ENCODE peak calls at places on chromosomes 6 and 20, in five cellular contexts. J is GM23338; R is CD8-positive, alpha-beta T cell; Z is IMR-90; X is psoas muscle. N is an unnamed sample.

GRCh38 chr20:43590036-43590391 is 723 bp upstream of the IFT52 start:
- DNase-seq in J (peak; percentile 47), X (no peak), Z (no peak), R (no peak), N (no peak)

GRCh38 chr20:37316116-37316774 is 26.8 kb downstream of the MANBAL start:
- DNase-seq in Z (no peak), R (no peak), X (no peak), J (no peak), N (no peak)

GRCh38 chr6:68235192-68235812 is 399.8 kb upstream of the ADGRB3 start:
- DNase-seq in R (no peak), Z (no peak), X (no peak), J (no peak), N (no peak)

GRCh38 chr20:6768228-6769185 is 1.0 kb downstream of the BMP2 start:
- DNase-seq in X (peak; percentile 57), Z (peak; percentile 4), R (no peak), J (peak; percentile 46), N (no peak)

GRCh38 chr6:33904050-33904827 is 100.4 kb upstream of the MLN start:
- DNase-seq in J (no peak), R (peak; percentile 80), X (no peak), Z (no peak), N (peak; percentile 63)

GRCh38 chr6:30730611-30731435 is 10.7 kb downstream of the TUBB start:
- DNase-seq in J (peak; percentile 94), Z (peak; percentile 47), R (peak; percentile 91), X (peak; percentile 80), N (peak; percentile 81)

GRCh38 chr20:53750827-53751393 is 157.3 kb upstream of the ZNF217 start:
- DNase-seq in J (no peak), Z (peak; percentile 91), X (no peak), R (peak; percentile 64), N (no peak)

GRCh38 chr20:4052139-4052480 is 36.8 kb upstream of the RNF24 start:
- DNase-seq in J (no peak), R (no peak), X (no peak), Z (no peak), N (no peak)

GRCh38 chr6:135572051-135572450 is 74.5 kb upstream of the AHI1 start:
- DNase-seq in X (no peak), J (no peak), R (no peak), Z (peak; percentile 58), N (no peak)

GRCh38 chr6:13614126-13614925 is 809 bp upstream of the NOL7 start:
- DNase-seq in Z (no peak), J (peak; percentile 62), R (no peak), X (peak; percentile 74), N (no peak)

GRCh38 chr20:52422574-52423463 is 231.2 kb upstream of the ZFP64 start:
- DNase-seq in Z (no peak), J (no peak), X (no peak), R (no peak), N (no peak)

GRCh38 chr20:36493013-36493800 is 48.1 kb upstream of the MYL9 start:
- DNase-seq in R (no peak), J (peak; percentile 75), Z (no peak), X (no peak), N (no peak)

GRCh38 chr6:51007237-51007636 is 188.6 kb downstream of the TFAP2B start:
- DNase-seq in J (no peak), Z (no peak), X (no peak), R (no peak), N (no peak)

GRCh38 chr20:50568549-50568942 is 58.4 kb downstream of the PTPN1 start:
- DNase-seq in J (no peak), X (no peak), Z (no peak), R (no peak), N (no peak)

GRCh38 chr20:34222208-34222607 is 19.0 kb upstream of the ASIP start:
- DNase-seq in X (no peak), Z (peak; percentile 98), J (no peak), R (no peak), N (no peak)

GRCh38 chr6:108874470-108875160 is 26.4 kb downstream of the ARMC2 start:
- DNase-seq in R (peak; percentile 53), X (no peak), J (no peak), Z (peak; percentile 46), N (peak; percentile 6)

GRCh38 chr6:43113431-43114260 is 37.5 kb downstream of the PTK7 start:
- DNase-seq in J (no peak), X (no peak), R (no peak), Z (no peak), N (no peak)

GRCh38 chr6:122789078-122789861 is at the start of gene SMPDL3A:
- DNase-seq in J (peak; percentile 87), Z (peak; percentile 97), R (no peak), X (peak; percentile 91), N (no peak)

GRCh38 chr6:50305660-50306059 is 255.9 kb upstream of the DEFB112 start:
- DNase-seq in X (no peak), R (no peak), J (no peak), Z (no peak), N (no peak)

GRCh38 chr6:158799051-158799792 is 19.9 kb downstream of the EZR start:
- DNase-seq in Z (peak; percentile 46), R (no peak), X (no peak), J (no peak), N (no peak)

DNA sequence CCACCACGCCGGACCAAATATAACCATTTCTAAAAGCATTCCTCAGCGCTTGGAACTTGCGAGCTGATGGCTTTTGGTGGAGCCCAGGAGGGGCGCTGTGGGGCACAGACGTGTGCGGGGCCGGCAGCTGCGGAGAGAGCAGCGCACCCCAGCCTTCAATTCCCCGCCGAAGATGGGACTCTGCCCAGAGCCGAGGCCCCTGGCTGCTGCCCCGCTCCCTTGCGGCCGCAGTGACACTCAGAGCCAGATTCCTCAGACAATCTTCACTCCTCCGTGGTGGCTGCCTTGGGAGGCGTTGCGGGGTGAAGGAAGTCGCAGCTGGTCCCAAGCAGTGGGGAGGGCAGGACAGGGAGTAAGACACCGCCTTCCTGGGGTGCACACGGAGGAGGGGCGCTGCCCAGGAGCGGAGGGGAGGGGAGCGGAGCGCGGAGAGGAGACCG is 87.7 kb downstream of the TMEM242 start:
- DNase-seq in J (peak; percentile 96), R (peak; percentile 64), X (peak; percentile 83), Z (peak; percentile 33), N (peak; percentile 33)
- TF ChIP-seq CTCF in J (peak; percentile 78), R (peak; percentile 68), X (peak; percentile 61), Z (peak; percentile 58), N (peak; percentile 76)

GRCh38 chr20:38426006-38426405 is 9.1 kb downstream of the SNHG17 start:
- DNase-seq in Z (peak; percentile 95), X (no peak), R (no peak), J (no peak), N (no peak)
- H3K27ac ChIP-seq in Z (peak overlapping the region; percentile 7), X (no peak overlapping the region), R (no peak overlapping the region), J (no peak overlapping the region), N (no peak overlapping the region)

GRCh38 chr6:44224154-44224977 is 971 bp downstream of the SLC29A1 start:
- DNase-seq in X (no peak), R (no peak), J (no peak), Z (peak; percentile 8), N (no peak)
- TF ChIP-seq CTCF in X (no peak), R (no peak), J (peak; percentile 6), Z (no peak), N (no peak)

GRCh38 chr20:63259734-63260460 is 5.6 kb upstream of the NKAIN4 start:
- DNase-seq in Z (no peak), R (no peak), X (no peak), J (no peak), N (no peak)
- H3K27ac ChIP-seq in Z (no peak overlapping the region), R (no peak overlapping the region), X (no peak overlapping the region), J (no peak overlapping the region), N (no peak overlapping the region)

DNA sequence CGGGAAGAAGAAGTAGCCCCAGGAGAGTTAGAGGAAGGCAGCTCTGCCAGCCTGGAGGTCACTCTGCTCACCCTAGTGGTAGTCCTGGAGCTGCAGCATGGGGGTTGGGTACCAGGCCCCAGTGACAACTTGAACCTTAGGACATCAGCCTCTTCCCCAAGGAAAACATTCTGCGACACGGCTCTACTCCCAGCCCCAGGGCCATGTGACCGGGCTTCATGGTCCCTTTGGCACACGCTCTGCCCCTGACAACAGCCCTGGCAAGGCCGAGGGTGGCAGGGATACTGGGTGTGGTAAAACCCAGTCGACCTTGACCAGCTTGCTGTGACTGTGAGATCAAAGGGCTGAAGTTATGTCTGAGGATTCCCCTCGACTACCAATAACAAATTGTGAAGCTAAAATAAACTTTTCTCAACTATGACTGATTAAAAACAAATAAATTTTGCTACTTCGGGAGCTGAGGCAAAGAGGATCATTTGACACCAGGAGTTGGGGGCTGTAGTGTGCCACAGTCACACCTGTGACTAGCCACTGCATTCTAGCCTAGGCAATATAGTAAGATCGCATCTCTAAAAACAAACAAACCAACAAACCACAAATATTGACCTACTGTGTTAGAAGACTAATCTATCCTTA is 24.4 kb upstream of the ARID1B start:
- DNase-seq in X (no peak), J (peak; percentile 63), Z (no peak), R (no peak), N (no peak)
- TF ChIP-seq CTCF in X (peak; percentile 20), J (peak; percentile 50), Z (peak; percentile 4), R (no peak), N (no peak)

GRCh38 chr6:149129401-149130077 is 188.0 kb upstream of the TAB2 start:
- DNase-seq in R (no peak), Z (peak; percentile 65), J (no peak), X (no peak), N (no peak)
- H3K27ac ChIP-seq in R (no peak overlapping the region), Z (no peak overlapping the region), J (no peak overlapping the region), X (no peak overlapping the region), N (peak overlapping the region; percentile 2)

GRCh38 chr20:32404017-32404416 is 45.9 kb downstream of the ASXL1 start:
- DNase-seq in X (no peak), J (no peak), R (no peak), Z (no peak), N (no peak)
- TF ChIP-seq CTCF in X (no peak), J (no peak), R (no peak), Z (no peak), N (no peak)

DNA sequence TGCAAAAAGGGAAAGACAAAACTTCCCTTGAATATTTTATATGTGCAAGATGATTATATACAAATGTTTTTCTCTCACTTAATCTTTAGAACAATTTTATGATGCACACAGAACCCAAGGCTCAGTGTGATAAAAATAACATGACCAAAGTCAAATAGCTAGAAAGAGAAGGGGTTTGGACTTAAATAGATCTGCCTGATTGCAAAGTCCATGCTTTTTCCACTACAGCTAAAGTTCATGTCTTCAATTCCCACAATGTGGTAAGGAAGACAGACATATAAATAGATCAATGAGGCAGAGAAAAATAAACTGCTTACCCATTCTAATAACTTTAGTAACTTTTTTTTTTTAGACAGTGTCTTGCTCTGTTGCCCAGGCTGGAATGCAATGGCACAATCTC is 143.8 kb downstream of the CDK19 start:
- DNase-seq in J (no peak), Z (no peak), R (no peak), X (no peak), N (no peak)
- H3K27ac ChIP-seq in J (no peak overlapping the region), Z (no peak overlapping the region), R (no peak overlapping the region), X (no peak overlapping the region), N (no peak overlapping the region)

DNA sequence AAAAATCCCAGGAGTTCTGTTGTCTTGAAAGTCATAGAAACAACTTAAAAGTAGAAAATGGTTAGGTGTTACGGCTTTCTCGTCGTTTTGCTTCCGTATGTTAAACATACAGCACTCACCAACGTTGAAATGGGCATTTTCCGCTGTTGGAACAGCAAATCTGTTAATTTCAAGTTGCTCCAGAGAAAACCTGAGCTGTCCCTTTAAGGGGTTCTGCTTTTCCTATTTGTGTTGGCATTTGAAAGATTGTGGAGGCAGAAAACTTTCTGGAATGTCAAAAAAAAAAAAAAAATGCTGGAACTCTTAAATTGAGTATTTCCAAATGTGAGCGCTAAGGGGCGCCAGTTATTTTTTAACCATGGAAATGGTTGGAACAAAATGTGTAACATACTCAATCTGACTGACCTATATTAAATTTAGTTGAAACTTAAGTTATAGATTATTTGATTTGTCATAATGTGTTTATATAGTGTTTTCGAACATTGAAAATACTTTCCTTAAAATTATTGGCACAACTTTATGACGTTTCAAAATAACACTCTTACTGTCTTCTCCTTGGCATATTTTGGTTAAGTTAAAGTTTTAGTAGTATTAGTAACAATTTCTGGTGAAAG is 2.2 kb downstream of the QKI start:
- DNase-seq in J (peak; percentile 84), X (no peak), R (no peak), Z (peak; percentile 87), N (peak; percentile 25)
- TF ChIP-seq CTCF in J (peak; percentile 83), X (peak; percentile 67), R (peak; percentile 87), Z (peak; percentile 73), N (peak; percentile 89)